ENCODE peak calls at places on chromosome 19, in six cellular contexts. F is neural progenitor cell, R is tibial nerve, Q is thoracic aorta, M is brain microvascular endothelial cell, K is SK-N-SH. A is an unnamed sample.

GRCh38 chr19:781800-782194 is 15.5 kb upstream of the PTBP1 start:
- DNase-seq in F (no peak), R (no peak), Q (no peak), M (no peak), K (no peak), A (no peak)

GRCh38 chr19:18121166-18121565 is 23.6 kb downstream of the MAST3 start:
- DNase-seq in F (no peak), R (no peak), Q (no peak), M (no peak), K (no peak), A (no peak)

GRCh38 chr19:31418692-31419430 is 69.6 kb upstream of the TSHZ3 start:
- DNase-seq in F (no peak), R (no peak), Q (no peak), M (no peak), K (no peak), A (no peak)

GRCh38 chr19:4717191-4717965 is 6.3 kb downstream of the DPP9 start:
- DNase-seq in F (no peak), R (peak; percentile 45), Q (no peak), M (peak; percentile 92), K (peak; percentile 42), A (no peak)

GRCh38 chr19:49930483-49931011 is 1.2 kb upstream of the NUP62 start:
- DNase-seq in F (no peak), R (no peak), Q (no peak), M (no peak), K (no peak), A (no peak)

GRCh38 chr19:33390120-33390907 is 16.8 kb downstream of the CEBPG start:
- DNase-seq in F (no peak), R (peak; percentile 51), Q (no peak), M (no peak), K (peak; percentile 56), A (no peak)

GRCh38 chr19:15115080-15115479 is 7.9 kb downstream of the SYDE1 start:
- DNase-seq in F (no peak), R (peak; percentile 45), Q (no peak), M (peak; percentile 35), K (peak; percentile 21), A (no peak)

GRCh38 chr19:17079710-17080440 is 4.3 kb downstream of the MYO9B start:
- DNase-seq in F (peak; percentile 85), R (peak; percentile 41), Q (peak; percentile 82), M (peak; percentile 99), K (peak; percentile 83), A (peak; percentile 74)

GRCh38 chr19:11138659-11139526 is 16.7 kb downstream of the SPC24 start:
- DNase-seq in F (peak; percentile 78), R (peak; percentile 60), Q (peak; percentile 54), M (peak; percentile 73), K (peak; percentile 61), A (peak; percentile 50)

GRCh38 chr19:35714601-35715354 is 3.0 kb upstream of the KMT2B start:
- DNase-seq in F (peak; percentile 42), R (no peak), Q (no peak), M (no peak), K (no peak), A (no peak)

GRCh38 chr19:1081301-1082164 is 13.6 kb downstream of the POLR2E start:
- DNase-seq in F (peak; percentile 76), R (no peak), Q (no peak), M (no peak), K (no peak), A (no peak)

GRCh38 chr19:39474139-39474620 is 6.5 kb upstream of the TIMM50 start:
- DNase-seq in F (peak; percentile 77), R (no peak), Q (no peak), M (peak; percentile 18), K (peak; percentile 91), A (peak; percentile 73)

GRCh38 chr19:15373644-15374043 is 5.9 kb downstream of the AKAP8 start:
- DNase-seq in F (no peak), R (no peak), Q (no peak), M (no peak), K (peak; percentile 25), A (no peak)

GRCh38 chr19:13937479-13938360 is 497 bp downstream of the PODNL1 start:
- DNase-seq in F (peak; percentile 48), R (no peak), Q (no peak), M (no peak), K (peak; percentile 87), A (no peak)

GRCh38 chr19:1244693-1245451 is 3.3 kb downstream of the ATP5F1D start:
- DNase-seq in F (no peak), R (no peak), Q (no peak), M (no peak), K (no peak), A (no peak)

GRCh38 chr19:33306853-33307792 is 4.8 kb upstream of the CEBPA start:
- DNase-seq in F (no peak), R (no peak), Q (no peak), M (no peak), K (no peak), A (no peak)

GRCh38 chr19:21022996-21023395 is 2.5 kb downstream of the ZNF430 start:
- DNase-seq in F (no peak), R (no peak), Q (no peak), M (peak; percentile 56), K (no peak), A (no peak)

GRCh38 chr19:30028118-30028991 is 86.3 kb downstream of the URI1 start:
- DNase-seq in F (no peak), R (no peak), Q (no peak), M (no peak), K (no peak), A (no peak)

GRCh38 chr19:1154731-1155351 is 19.2 kb downstream of the SBNO2 start:
- DNase-seq in F (no peak), R (peak; percentile 78), Q (peak; percentile 80), M (peak; percentile 65), K (peak; percentile 86), A (peak; percentile 95)

GRCh38 chr19:6588508-6589345 is 2.2 kb downstream of the CD70 start:
- DNase-seq in F (peak; percentile 24), R (no peak), Q (no peak), M (no peak), K (no peak), A (no peak)

GRCh38 chr19:1650627-1651009 is 1.8 kb downstream of the TCF3 start:
- DNase-seq in F (peak; percentile 66), R (no peak), Q (no peak), M (no peak), K (peak; percentile 67), A (no peak)

GRCh38 chr19:31353826-31354225 is 4.6 kb upstream of the TSHZ3 start:
- DNase-seq in F (peak; percentile 56), R (no peak), Q (no peak), M (no peak), K (no peak), A (no peak)

GRCh38 chr19:6528544-6529121 is 2.2 kb upstream of the TNFSF9 start:
- DNase-seq in F (no peak), R (no peak), Q (no peak), M (no peak), K (no peak), A (peak; percentile 79)

GRCh38 chr19:35715355-35715809 is 2.4 kb upstream of the KMT2B start:
- DNase-seq in F (no peak), R (no peak), Q (no peak), M (no peak), K (no peak), A (no peak)

DNA sequence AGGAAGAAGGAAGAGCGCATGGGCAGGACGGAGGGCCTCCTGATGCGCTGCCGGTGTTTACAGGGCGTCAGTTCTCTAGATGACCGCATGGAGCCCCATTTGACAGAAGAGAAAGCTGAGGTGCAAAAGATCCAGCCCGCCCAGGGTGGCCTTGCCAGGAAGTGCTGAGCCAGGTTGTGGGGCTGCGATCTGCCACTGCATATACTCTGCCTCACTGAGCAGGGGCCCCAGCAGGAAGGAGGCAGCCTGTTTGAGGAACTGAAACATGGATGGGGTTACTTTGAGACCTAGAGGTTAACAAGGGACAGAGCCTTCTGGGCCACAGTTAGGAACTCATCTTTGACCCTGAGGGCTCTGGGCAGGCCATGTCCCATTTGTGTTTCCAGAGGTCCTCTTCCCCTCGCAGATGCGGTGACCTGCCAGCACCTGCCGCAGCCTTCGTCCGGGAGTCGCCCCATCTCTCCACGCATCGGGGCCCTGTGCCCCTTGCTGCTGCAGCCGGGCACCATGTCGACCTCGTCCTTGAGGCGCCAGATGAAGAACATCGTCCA is 3.2 kb downstream of the EPN1 start:
- DNase-seq in F (no peak), R (no peak), Q (no peak), M (no peak), K (no peak), A (peak; percentile 41)
- H3K4me3 ChIP-seq in F (no peak overlapping the region), R (no peak overlapping the region), Q (peak overlapping the region; percentile 11), M (no peak overlapping the region), K (no peak overlapping the region), A (no peak overlapping the region)

DNA sequence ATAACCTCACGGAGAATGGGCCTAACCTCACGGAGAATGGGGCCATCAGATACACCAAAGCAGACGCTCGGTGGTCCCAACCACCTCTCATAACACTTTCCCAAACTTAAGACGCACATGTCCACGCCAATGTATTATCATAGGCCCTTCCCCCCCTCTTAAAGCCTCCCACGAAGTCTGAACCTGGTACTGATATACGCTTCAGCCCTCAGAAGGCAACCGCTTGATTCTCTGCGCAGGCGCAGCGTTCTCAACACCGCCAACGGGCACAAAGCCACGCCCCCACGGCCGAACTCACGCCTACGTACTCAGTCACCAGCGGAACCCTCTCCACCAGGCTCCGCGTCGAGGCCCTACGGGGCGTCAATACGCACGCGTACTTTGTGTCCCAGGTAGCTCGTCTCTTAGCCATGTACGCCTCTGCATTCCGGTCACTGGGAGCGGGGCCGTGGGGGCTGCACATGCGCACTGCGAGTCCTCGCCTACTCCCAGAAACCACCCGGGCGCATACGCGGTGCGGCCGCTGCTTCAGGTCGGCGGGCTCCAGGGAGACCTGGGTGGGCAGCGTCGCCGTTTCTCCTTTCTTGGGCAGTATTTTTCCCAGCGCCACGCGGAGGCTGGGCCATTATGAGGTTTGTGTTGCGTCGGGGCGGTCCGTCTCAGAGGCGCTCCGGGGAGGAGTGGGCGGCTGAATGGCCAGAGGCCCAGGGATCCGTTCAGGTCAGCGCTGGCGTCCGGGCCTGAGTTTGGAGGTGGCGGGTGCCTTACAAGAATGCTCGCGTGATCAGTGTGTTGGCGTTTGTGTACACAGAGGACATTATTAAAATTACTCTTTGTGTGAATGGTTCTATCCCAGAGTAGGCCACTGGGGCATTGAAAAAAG is 25.3 kb downstream of the ZNF582 start:
- DNase-seq in F (peak; percentile 93), R (peak; percentile 76), Q (peak; percentile 53), M (peak; percentile 97), K (peak; percentile 92), A (peak; percentile 92)
- H3K27ac ChIP-seq in F (peak overlapping the region; percentile 80), R (peak overlapping the region; percentile 70), Q (peak overlapping the region; percentile 75), M (peak overlapping the region; percentile 91), K (peak overlapping the region; percentile 44), A (peak overlapping the region; percentile 86)

DNA sequence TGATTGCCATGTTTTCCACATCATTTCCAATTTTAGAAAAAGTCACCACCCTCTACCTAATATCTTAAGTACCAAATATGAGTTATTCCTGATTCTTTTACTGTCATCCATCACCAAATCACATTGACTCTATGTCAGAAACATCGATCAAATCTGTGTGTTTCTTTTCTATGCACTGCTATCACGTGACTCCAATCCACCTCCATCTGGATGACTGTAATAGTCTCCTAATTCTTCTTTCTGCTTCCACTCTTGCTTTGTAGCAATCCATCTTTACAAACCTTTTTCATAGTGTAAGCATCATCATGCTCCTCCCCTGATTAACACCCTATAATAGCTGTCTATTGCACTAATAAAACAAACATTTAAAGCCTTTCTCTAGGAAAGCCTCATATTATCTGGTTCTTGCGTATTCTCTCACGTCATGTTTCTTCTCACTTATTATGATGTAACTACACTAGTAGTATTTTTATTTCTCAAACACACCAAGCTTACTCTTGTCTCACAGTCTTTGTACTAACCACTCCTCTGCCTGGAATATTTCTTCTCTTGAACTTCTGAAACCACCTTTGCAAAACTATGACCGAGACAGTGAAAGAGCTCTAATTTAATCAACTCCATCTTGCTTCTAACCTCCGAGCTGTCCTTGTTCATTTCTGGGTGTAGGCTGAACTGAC is 10.7 kb upstream of the FPR3 start:
- DNase-seq in F (no peak), R (no peak), Q (no peak), M (no peak), K (no peak), A (no peak)
- H3K4me3 ChIP-seq in F (no peak overlapping the region), R (no peak overlapping the region), Q (no peak overlapping the region), M (no peak overlapping the region), K (peak overlapping the region; percentile 11), A (no peak overlapping the region)

GRCh38 chr19:3441089-3441985 is 39.0 kb downstream of the SMIM24 start:
- DNase-seq in F (no peak), R (no peak), Q (no peak), M (no peak), K (no peak), A (no peak)
- H3K27ac ChIP-seq in F (no peak overlapping the region), R (peak overlapping the region; percentile 19), Q (peak overlapping the region; percentile 54), M (no peak overlapping the region), K (no peak overlapping the region), A (peak overlapping the region; percentile 71)